ENCODE peak calls at places on chromosome 17, in seven cellular contexts. E is MCF 10A, S is heart left ventricle, P is GM12865, G is heart right ventricle, A is fibroblast of mammary gland, V is AG10803. K is an unnamed sample.

GRCh38 chr17:13864551-13864950 is 204.8 kb upstream of the COX10 start:
- DNase-seq in A (peak), E (peak), G (no peak), P (no peak), S (no peak), V (peak), K (no peak)

GRCh38 chr17:61662771-61663170 is 71.8 kb upstream of the NACA2 start:
- DNase-seq in S (no peak), V (peak), A (peak), G (no peak), E (no peak), P (no peak), K (no peak)

GRCh38 chr17:17565471-17566365 is 25.8 kb downstream of the PEMT start:
- DNase-seq in E (no peak), S (no peak), G (no peak), A (peak), V (peak), P (no peak), K (no peak)

GRCh38 chr17:38730526-38731379 is 612 bp downstream of the CISD3 start:
- DNase-seq in S (peak), E (peak), P (peak), A (peak), V (peak), G (peak), K (peak)

GRCh38 chr17:6365187-6365943 is 69.6 kb downstream of the AIPL1 start:
- DNase-seq in P (no peak), A (peak), V (peak), E (peak), S (no peak), G (no peak), K (no peak)

GRCh38 chr17:81515530-81516041 is 3.0 kb upstream of the ACTG1 start:
- DNase-seq in E (no peak), P (no peak), A (no peak), V (no peak), G (no peak), S (peak), K (no peak)

GRCh38 chr17:5097101-5097834 is 14.4 kb downstream of the ZNF232 start:
- DNase-seq in E (no peak), A (no peak), S (peak), V (no peak), P (no peak), G (peak), K (no peak)

GRCh38 chr17:8506145-8506544 is 70.5 kb downstream of the NDEL1 start:
- DNase-seq in P (no peak), E (no peak), V (no peak), A (peak), G (no peak), S (no peak), K (no peak)

GRCh38 chr17:1041746-1042145 is 44.8 kb downstream of the TIMM22 start:
- DNase-seq in P (no peak), E (no peak), G (peak), S (peak), V (no peak), A (no peak), K (no peak)

GRCh38 chr17:77790143-77790829 is 168.2 kb upstream of the TNRC6C start:
- DNase-seq in V (no peak), E (no peak), S (no peak), A (no peak), G (no peak), P (no peak), K (no peak)

GRCh38 chr17:60167095-60167741 is 17.4 kb downstream of the CA4 start:
- DNase-seq in G (no peak), A (peak), S (no peak), E (no peak), P (no peak), V (no peak), K (no peak)

GRCh38 chr17:3827124-3827773 is 18.8 kb downstream of the NCBP3 start:
- DNase-seq in V (peak), G (no peak), P (peak), S (no peak), A (peak), E (peak), K (no peak)

GRCh38 chr17:29874931-29875596 is 55.0 kb downstream of the SSH2 start:
- DNase-seq in P (no peak), G (no peak), E (no peak), V (no peak), A (no peak), S (no peak), K (no peak)

GRCh38 chr17:79045830-79046500 is 22.0 kb downstream of the C1QTNF1 start:
- DNase-seq in E (peak), V (peak), S (peak), A (peak), P (peak), G (peak), K (peak)

GRCh38 chr17:2449486-2449885 is 48.6 kb upstream of the MNT start:
- DNase-seq in G (no peak), E (no peak), V (peak), A (peak), P (no peak), S (no peak), K (no peak)

GRCh38 chr17:75131278-75132017 is at the start of gene NT5C:
- DNase-seq in P (peak), E (peak), S (peak), V (peak), A (peak), G (peak), K (peak)
- TF ChIP-seq CTCF in P (peak), E (peak), S (peak), V (peak), A (no peak), G (peak), K (peak)

GRCh38 chr17:69524854-69525253 is 110.4 kb downstream of the MAP2K6 start:
- DNase-seq in P (peak), G (no peak), V (no peak), E (peak), S (no peak), A (no peak), K (no peak)
- TF ChIP-seq CTCF in P (no peak), G (no peak), V (peak), E (peak), S (no peak), A (peak), K (peak)

DNA sequence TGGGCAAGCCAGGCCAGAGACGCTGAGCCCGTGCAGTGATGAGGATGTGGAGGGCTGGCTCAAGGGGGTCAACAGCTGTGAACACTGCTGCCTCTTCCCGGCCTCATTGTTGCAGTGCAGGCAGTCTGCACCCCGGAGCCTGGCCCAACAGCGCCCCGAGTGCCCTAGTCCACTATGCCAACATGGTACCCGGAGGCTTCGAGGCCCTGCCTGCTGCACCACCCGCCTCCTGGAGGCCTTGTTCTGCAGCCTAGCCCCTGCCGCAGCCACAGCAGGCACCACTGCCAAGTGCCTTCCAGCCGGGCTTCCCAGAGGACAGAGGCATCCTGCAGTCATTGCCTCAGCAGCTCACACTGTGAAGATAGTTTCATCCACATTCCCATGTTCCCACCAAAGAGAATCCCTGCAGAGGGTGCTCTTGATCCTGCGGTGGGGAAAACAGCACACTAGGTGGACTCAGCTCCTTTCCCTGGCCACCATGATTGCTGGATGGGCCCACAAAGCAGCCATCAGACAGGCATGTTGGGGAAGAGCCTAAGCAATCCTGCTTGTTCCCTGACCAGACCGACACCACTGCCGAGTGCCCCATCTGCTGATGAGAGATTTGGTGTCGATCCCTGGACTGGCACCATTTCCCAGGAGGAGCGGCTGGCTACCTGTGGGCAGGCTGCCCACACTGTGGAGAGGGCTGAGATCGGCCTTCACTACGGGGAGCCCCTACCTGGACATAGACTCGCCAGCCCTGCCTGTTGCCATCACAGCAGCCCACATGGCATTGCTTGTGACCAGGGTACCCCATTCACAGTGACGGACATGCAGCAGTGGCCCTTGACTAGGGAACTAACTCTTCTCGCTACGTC is 44.9 kb downstream of the USP22 start:
- DNase-seq in S (no peak), A (no peak), G (no peak), V (no peak), E (peak), P (no peak), K (no peak)
- TF ChIP-seq CTCF in S (no peak), A (no peak), G (no peak), V (no peak), E (no peak), P (no peak), K (no peak)

GRCh38 chr17:74778960-74779359 is 2.8 kb upstream of the NAT9 start:
- DNase-seq in V (no peak), S (no peak), P (no peak), E (no peak), A (peak), G (no peak), K (no peak)

GRCh38 chr17:74777884-74778490 is 1.8 kb upstream of the NAT9 start:
- DNase-seq in S (no peak), E (no peak), P (no peak), V (no peak), G (no peak), A (peak), K (no peak)

GRCh38 chr17:74779948-74780400 is 3.8 kb upstream of the NAT9 start:
- DNase-seq in E (no peak), G (no peak), S (no peak), V (no peak), P (peak), A (no peak), K (peak)

GRCh38 chr17:74782571-74782970 is 6.4 kb upstream of the NAT9 start:
- DNase-seq in E (no peak), S (no peak), A (no peak), P (no peak), G (no peak), V (no peak), K (no peak)

DNA sequence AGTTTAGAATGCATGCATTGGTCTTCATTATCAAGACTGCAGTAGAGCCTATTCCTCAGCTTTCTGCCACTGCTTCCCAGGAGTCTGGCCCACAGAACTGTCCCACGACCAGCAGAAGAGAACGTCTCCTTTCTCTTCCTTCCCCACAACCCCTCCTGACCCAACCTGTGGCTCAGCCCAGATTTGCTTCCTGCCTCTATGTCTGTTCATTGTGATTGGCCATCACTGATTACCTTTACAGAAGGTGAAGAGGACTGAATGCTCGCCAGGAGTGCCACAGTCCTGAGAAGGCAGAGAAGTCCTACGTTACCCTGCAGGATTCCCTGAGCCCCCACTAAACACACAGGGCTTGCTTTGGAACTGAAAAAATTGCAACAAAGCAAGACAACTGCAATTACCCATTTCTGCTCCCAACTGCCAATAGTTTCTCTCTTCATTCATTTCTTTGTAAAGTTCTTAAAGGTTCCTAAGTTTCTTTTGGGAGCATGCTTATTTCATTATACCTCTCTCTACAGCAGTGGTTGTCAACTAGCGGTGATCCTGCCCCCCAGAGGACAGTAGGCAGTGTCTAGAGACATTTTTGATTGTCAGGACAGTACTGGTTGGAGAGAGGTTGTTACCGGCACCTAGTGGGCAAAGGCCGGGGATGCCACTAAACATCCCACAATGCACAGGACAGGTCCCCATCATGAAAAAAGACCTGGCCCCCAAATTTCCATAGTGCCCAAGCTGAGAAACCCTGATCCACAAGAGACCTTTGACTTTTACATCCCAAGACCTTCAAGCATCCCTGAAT is 4.5 kb upstream of the NAT9 start:
- DNase-seq in P (peak), S (no peak), G (no peak), E (peak), A (peak), V (no peak), K (no peak)
- TF ChIP-seq CTCF in P (peak), S (no peak), G (peak), E (peak), A (peak), V (peak), K (peak)

DNA sequence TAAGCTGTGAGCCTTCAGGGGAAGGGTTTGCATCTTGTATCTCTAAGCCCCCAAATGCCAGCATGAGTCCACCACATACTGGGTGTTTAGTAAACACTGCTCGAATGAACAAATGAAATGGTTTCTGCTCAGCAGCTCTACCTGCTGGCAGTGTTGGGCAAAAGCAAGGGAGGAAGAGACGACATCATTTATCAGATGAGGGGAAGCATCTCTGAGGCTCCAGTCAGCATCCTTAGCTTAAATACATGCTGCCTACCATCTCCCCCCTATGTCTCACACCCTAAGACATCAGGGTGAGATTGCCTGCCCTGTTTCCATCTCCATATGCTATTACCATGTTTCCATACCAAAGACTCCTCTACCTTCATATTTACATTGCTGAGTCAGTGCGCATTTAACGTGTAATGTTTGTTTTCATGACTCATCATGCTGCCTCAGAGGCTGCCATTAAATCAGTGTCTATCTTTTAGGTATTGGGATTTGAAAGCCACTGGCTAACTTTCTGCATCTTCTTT is 379.8 kb downstream of the UTP18 start:
- DNase-seq in V (no peak), S (no peak), G (no peak), P (peak), E (peak), A (no peak), K (no peak)
- TF ChIP-seq CTCF in V (no peak), S (peak), G (peak), P (peak), E (peak), A (peak), K (peak)

DNA sequence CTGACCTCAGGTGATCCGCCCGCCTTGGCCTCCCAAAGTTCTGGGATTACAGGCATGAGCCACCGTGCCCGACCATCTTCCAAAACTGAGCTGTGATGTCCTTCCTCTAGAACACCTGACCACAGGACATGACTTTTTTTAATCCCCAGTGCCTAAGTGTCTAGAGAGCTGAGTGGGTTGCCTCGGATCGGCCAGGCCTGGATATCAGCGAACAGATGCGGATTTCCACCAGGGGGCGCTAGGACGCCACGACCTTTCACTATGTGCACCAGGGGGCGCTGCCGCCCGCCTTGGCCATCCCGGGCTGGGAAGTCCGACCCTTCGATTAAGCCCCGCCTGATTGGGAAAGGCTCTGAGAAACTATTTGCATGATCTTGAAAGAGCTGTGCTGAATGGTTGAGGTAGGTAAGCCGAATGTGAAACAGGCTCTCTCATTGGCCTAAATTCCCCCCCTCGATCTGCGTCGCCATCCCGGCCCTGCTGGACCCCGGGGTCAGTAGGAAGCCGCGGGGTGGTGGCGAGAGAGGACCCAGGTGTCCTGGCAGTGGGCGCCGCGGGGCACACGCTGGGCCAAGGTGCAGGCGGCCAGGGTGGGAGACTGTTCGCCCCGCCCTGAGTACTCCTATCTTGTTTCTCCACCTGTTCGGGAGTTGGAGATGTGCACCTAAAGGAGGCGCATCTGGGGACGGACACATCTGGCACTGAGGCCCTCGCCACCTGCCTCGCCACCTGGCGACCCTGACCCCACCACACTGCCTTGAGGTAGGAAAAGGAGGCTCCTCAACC is at the start of gene ACBD4:
- DNase-seq in E (peak), V (peak), S (peak), A (peak), P (peak), G (peak), K (peak)
- TF ChIP-seq CTCF in E (peak), V (peak), S (peak), A (peak), P (peak), G (peak), K (peak)

DNA sequence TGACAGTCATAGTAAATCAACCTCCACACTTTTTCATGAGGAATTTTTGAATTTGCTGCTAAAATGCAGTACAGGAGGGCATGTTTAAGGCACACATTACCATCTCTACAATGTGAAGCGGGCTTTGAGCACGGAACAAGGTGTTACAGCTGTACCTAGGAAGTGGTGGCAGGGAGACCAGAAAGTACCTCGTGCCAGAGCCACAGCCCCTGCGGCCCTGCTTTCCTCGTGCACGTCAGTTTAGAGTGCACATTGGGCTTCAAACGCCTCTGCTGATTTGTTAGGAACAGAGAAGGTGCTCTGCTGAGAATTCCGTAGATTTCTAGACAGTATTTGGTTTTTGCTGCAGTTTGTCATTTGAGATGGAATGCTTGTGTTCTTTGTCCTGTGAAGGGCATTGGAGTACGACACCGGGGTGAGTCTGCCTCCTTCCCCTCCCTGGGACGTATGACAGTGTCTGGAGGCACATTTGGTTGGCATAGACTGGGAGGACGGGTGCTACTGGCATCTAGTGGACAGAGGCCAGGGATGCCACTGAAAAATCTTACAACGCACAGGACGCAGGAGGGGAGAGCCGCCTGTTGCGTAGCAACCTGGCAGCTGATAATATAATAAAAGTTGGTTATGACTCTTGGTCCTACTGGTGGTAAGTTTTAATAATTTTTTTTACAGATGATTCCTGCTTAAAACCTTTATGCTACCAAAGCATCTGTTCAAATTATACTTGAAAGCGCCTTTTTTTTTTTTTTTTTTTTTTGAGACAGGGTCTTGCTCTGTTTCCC is 9.1 kb downstream of the FOXK2 start:
- DNase-seq in A (peak), V (peak), G (peak), P (peak), S (no peak), E (peak), K (no peak)
- TF ChIP-seq CTCF in A (peak), V (peak), G (peak), P (no peak), S (peak), E (peak), K (peak)

GRCh38 chr17:27748360-27748825 is 51.9 kb downstream of the NOS2 start:
- DNase-seq in A (no peak), S (no peak), P (no peak), V (no peak), G (no peak), E (no peak), K (no peak)

GRCh38 chr17:27746881-27747280 is 53.4 kb downstream of the NOS2 start:
- DNase-seq in S (no peak), E (no peak), A (no peak), P (no peak), G (no peak), V (no peak), K (no peak)

GRCh38 chr17:27751622-27752490 is 48.5 kb downstream of the NOS2 start:
- DNase-seq in P (no peak), A (no peak), G (no peak), E (no peak), S (no peak), V (no peak), K (no peak)

GRCh38 chr17:27751166-27751565 is 49.2 kb downstream of the NOS2 start:
- DNase-seq in V (no peak), P (no peak), S (no peak), A (no peak), E (no peak), G (no peak), K (no peak)

GRCh38 chr17:27747462-27748359 is 52.6 kb downstream of the NOS2 start:
- DNase-seq in S (no peak), V (no peak), E (no peak), G (no peak), P (no peak), A (no peak), K (no peak)
- TF ChIP-seq CTCF in S (no peak), V (peak), E (peak), G (no peak), P (peak), A (peak), K (peak)

K was measured in GM06990.